ENCODE peak calls at places on chromosomes 13 and 19, in four cellular contexts. M, U, Q and T are unnamed samples.
A peak's percentile ranks its signal among the peaks of the same experiment; 100 is the strongest.

GRCh38 chr19:13207237-13208130 is 57.3 kb downstream of the IER2 start:
- DNase-seq in Q (no peak), M (peak; percentile 54), U (peak; percentile 67), T (peak; percentile 63)

GRCh38 chr13:42906257-42906656 is 85.8 kb downstream of the EPSTI1 start:
- DNase-seq in Q (no peak), M (no peak), U (no peak), T (no peak)

GRCh38 chr13:110116072-110116487 is 190.9 kb downstream of the COL4A1 start:
- DNase-seq in U (no peak), M (peak; percentile 89), Q (peak; percentile 67), T (peak; percentile 74)

GRCh38 chr19:5240011-5240410 is 100.6 kb downstream of the PTPRS start:
- DNase-seq in U (no peak), M (no peak), Q (no peak), T (no peak)

GRCh38 chr19:5345895-5346386 is 5.3 kb upstream of the PTPRS start:
- DNase-seq in Q (no peak), M (peak; percentile 39), U (no peak), T (no peak)

GRCh38 chr19:34744896-34745690 is 11.1 kb downstream of the ZNF181 start:
- DNase-seq in Q (no peak), M (no peak), U (no peak), T (no peak)

GRCh38 chr19:54506079-54506478 is 3.4 kb downstream of the LAIR2 start:
- DNase-seq in U (no peak), M (no peak), Q (no peak), T (no peak)

GRCh38 chr13:106362637-106363036 is 172.8 kb downstream of the EFNB2 start:
- DNase-seq in Q (no peak), U (no peak), M (no peak), T (no peak)

GRCh38 chr13:92175330-92175729 is 776.9 kb downstream of the GPC5 start:
- DNase-seq in Q (peak; percentile 9), M (peak; percentile 6), U (peak; percentile 27), T (peak; percentile 21)

GRCh38 chr19:49347835-49348234 is 12.6 kb downstream of the CD37 start:
- DNase-seq in U (no peak), M (peak; percentile 90), Q (peak; percentile 74), T (peak; percentile 61)

GRCh38 chr13:76004411-76004810 is 368.3 kb downstream of the LMO7 start:
- DNase-seq in Q (no peak), U (no peak), M (no peak), T (no peak)

GRCh38 chr13:42602910-42603309 is 29.0 kb downstream of the TNFSF11 start:
- DNase-seq in M (no peak), U (no peak), Q (no peak), T (peak; percentile 68)

DNA sequence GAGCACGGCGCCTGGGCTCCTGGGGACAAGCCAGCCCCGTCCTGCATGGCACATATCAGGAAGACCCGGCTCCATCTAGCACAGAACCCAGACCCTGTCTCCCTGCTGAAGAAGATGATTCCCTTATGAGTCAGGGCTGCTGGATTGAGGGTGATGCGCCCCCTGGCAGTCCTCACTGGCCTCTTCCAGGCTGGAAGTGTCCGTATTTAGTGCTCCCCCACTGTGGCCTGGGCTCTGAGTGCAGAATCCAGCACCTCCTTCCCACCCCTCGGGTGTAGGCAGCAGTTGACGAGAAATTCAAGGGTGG is 14.9 kb downstream of the COMP start:
- DNase-seq in U (no peak), M (peak; percentile 51), Q (peak; percentile 38), T (no peak)
- TF ChIP-seq CTCF in U (no peak), M (peak; percentile 47), Q (peak; percentile 49), T (no peak)

GRCh38 chr13:35471466-35472307 is 4.8 kb downstream of the MAB21L1 start:
- DNase-seq in M (peak; percentile 29), U (no peak), Q (no peak), T (no peak)
- H3K4me3 ChIP-seq in M (peak overlapping the region; percentile 87), U (peak overlapping the region; percentile 47), Q (no peak overlapping the region), T (no peak overlapping the region)

DNA sequence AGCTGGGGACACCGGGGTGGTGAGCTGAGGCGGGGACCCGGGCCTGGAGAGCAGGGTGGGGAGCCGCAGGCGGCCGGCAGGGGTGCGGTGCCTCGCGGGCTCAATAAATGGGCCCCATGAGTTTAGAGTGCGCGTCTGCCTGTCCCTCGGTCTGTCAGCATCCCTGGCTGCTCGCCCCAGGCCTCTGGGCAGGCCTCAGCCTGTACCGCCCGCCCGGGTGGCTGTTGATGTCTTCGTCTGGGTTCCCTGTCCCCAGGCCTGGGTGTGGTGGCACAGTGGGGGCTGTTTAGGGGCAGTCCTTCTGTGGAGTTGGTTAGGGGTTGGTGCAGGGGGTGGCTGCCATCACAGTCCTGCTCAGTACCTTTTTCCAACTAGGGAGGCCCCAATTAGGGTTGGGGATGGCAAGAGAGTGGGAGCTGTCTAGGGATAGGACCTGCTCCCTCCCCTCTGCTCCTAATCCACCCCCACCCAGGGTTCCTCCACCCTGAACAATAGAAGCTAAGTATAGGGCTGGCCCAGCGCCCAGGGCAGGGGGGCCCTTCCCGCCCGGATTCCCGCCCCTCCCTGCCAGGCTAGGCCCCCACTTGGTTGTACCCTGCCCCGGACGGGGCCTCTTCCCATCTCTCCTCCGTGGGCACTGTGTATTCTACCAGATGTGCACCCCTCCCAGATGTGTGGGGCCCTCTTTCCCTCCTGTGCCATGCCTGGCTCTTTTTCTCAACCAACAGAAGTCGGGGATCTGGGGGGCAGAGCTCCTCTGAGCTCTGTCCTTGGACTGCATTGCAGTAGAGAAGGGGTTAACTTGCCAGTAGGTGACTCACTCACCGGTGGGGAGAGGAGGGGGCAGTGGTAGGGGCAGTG is 12.4 kb downstream of the CIC start:
- DNase-seq in M (peak; percentile 27), Q (peak; percentile 74), U (peak; percentile 76), T (no peak)
- TF ChIP-seq CTCF in M (peak; percentile 7), Q (no peak), U (no peak), T (no peak)

GRCh38 chr19:36750066-36750691 is 22.4 kb downstream of the ZNF850 start:
- DNase-seq in U (no peak), Q (no peak), M (no peak), T (no peak)
- H3K4me3 ChIP-seq in U (no peak overlapping the region), Q (no peak overlapping the region), M (no peak overlapping the region), T (no peak overlapping the region)

DNA sequence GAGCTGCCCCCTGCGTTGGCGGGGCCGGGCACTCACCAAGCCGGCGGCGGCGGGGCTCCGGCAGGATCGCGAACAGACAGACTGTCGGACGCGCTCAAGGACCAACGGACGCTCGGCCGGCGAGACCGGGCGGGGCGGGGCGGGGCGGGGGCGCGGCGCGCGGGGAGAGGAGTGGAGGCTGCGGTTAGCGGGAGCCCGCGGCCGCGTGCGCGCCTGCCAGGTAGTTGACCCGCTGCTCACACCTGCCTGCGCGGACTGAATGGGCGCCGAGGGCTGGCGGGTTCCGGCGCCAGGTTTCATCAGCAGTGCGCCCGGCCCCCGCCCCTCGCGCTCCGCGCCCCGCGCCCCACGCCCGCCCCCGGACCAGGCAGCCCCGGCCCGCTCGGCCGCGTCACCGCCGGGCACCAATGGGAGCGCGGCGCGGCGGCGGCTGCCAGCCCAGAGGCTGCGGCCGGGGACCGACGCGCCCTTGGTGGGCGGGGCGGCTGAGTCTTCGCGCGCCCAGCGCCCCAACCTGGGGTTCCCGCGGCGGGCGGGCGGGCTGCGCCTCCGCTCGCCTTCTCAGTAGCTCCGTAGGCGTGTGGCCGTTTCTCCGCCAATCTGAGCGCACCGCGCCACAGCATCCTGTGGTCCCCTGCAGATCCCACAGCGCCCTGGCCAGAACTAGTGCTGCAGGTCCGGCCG is at the start of gene SLC7A1:
- DNase-seq in M (peak; percentile 84), Q (peak; percentile 87), U (peak; percentile 78), T (peak; percentile 94)
- TF ChIP-seq CTCF in M (peak; percentile 15), Q (no peak), U (no peak), T (peak; percentile 1)

GRCh38 chr13:26051231-26052135 is at the start of gene SHISA2:
- DNase-seq in M (peak; percentile 30), U (peak; percentile 38), Q (no peak), T (no peak)
- H3K4me3 ChIP-seq in M (peak within 1 kb of the TSS; percentile 46), U (peak within 1 kb of the TSS; percentile 18), Q (no peak within 1 kb of the TSS), T (no peak within 1 kb of the TSS)

DNA sequence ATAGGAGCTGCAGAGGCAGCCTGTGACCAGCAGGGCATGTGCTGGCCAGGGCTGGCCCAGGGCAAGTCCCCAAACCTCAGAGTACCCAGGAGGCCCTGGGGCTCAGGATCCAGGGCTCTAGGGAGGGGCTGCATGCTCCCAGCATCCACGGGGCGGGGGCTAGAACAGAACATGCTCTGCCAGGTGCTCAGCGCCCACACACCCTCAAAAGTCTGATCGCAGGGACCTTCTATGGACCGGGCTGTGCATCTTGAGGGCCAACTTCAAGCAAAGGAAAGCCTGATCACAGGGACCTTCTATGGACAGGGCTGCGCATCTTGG is 33.5 kb downstream of the ELL start:
- DNase-seq in U (no peak), Q (no peak), M (peak; percentile 52), T (no peak)
- TF ChIP-seq CTCF in U (no peak), Q (no peak), M (peak; percentile 49), T (no peak)

GRCh38 chr13:49185264-49185663 is 34.9 kb upstream of the MLNR start:
- DNase-seq in M (no peak), U (no peak), Q (no peak), T (peak; percentile 15)
- H3K4me3 ChIP-seq in M (no peak overlapping the region), U (no peak overlapping the region), Q (no peak overlapping the region), T (no peak overlapping the region)

DNA sequence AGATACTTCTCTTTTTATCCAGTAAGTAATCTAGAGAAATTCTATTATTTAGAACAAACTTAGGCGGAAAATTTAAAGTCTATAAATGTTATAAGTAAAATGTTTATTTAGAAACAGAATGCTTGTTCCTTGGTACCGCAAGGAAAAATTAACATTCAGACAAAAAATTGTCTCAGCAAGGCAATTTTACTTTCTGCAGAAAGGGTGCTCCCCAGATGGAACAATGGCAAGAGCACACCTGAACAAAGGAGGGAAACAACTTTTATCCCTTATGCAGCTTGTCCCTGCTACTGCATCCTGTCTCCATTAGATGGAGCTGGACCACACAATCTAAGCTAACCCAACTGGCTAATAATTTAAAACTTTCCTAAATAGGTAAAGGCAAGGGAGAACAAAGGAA is 6.5 kb upstream of the ZNF708 start:
- DNase-seq in Q (no peak), M (no peak), U (no peak), T (no peak)
- TF ChIP-seq CTCF in Q (no peak), M (no peak), U (no peak), T (no peak)